ENCODE peak calls at places on chromosomes 13 and 19, in six cellular contexts. N, E, T, L, C and Z are unnamed samples.

GRCh38 chr13:113061796-113062425 is 43.7 kb upstream of the F7 start:
- DNase-seq in N (no peak), E (no peak), T (no peak), L (no peak), C (no peak), Z (no peak)

GRCh38 chr13:80297094-80297493 is 43.8 kb downstream of the SPRY2 start:
- DNase-seq in N (no peak), E (no peak), T (no peak), L (no peak), C (no peak), Z (no peak)

GRCh38 chr13:34867590-34867989 is 74.5 kb upstream of the NBEA start:
- DNase-seq in N (no peak), E (peak), T (peak), L (no peak), C (no peak), Z (no peak)

GRCh38 chr13:113155201-113155600 is 3.2 kb upstream of the PROZ start:
- DNase-seq in N (no peak), E (no peak), T (no peak), L (no peak), C (no peak), Z (no peak)

GRCh38 chr19:29397748-29398147 is 128.0 kb upstream of the VSTM2B start:
- DNase-seq in N (no peak), E (no peak), T (no peak), L (no peak), C (no peak), Z (no peak)

GRCh38 chr13:21909331-21909730 is 238.5 kb downstream of the FGF9 start:
- DNase-seq in N (no peak), E (no peak), T (peak), L (no peak), C (no peak), Z (no peak)

GRCh38 chr13:89061821-89062220 is 1390.7 kb downstream of the SLITRK5 start:
- DNase-seq in N (no peak), E (no peak), T (no peak), L (no peak), C (no peak), Z (no peak)

GRCh38 chr13:101978546-101979315 is 423.1 kb downstream of the FGF14 start:
- DNase-seq in N (no peak), E (no peak), T (no peak), L (no peak), C (no peak), Z (no peak)

GRCh38 chr13:62014299-62014698 is 598.6 kb upstream of the PCDH20 start:
- DNase-seq in N (peak), E (peak), T (peak), L (no peak), C (no peak), Z (no peak)

GRCh38 chr19:271856-272255 is 19.3 kb downstream of the PLPP2 start:
- DNase-seq in N (no peak), E (no peak), T (no peak), L (no peak), C (no peak), Z (peak)

GRCh38 chr13:110254151-110254679 is 52.7 kb downstream of the COL4A1 start:
- DNase-seq in N (no peak), E (no peak), T (no peak), L (no peak), C (no peak), Z (no peak)

GRCh38 chr13:111516712-111517640 is 196.5 kb downstream of the TEX29 start:
- DNase-seq in N (no peak), E (no peak), T (no peak), L (no peak), C (no peak), Z (no peak)

GRCh38 chr13:30615851-30616311 is 1.8 kb upstream of the USPL1 start:
- DNase-seq in N (no peak), E (peak), T (peak), L (no peak), C (no peak), Z (no peak)

GRCh38 chr19:41705393-41706174 is 2.8 kb upstream of the CEACAM5 start:
- DNase-seq in N (no peak), E (peak), T (peak), L (no peak), C (no peak), Z (peak)

GRCh38 chr19:49710372-49710951 is 19.5 kb downstream of the CPT1C start:
- DNase-seq in N (peak), E (peak), T (no peak), L (no peak), C (no peak), Z (no peak)

GRCh38 chr13:48533986-48534600 is 1.2 kb upstream of the RCBTB2 start:
- DNase-seq in N (no peak), E (no peak), T (no peak), L (no peak), C (no peak), Z (no peak)

GRCh38 chr13:24997367-24997967 is 98.5 kb upstream of the PABPC3 start:
- DNase-seq in N (no peak), E (peak), T (peak), L (no peak), C (no peak), Z (peak)

GRCh38 chr19:11016591-11016990 is 55.8 kb downstream of the SMARCA4 start:
- DNase-seq in N (no peak), E (no peak), T (no peak), L (no peak), C (no peak), Z (no peak)

GRCh38 chr13:39616087-39616694 is 13.2 kb upstream of the LHFPL6 start:
- DNase-seq in N (peak), E (peak), T (peak), L (no peak), C (peak), Z (peak)

GRCh38 chr13:59766236-59766635 is 397.5 kb downstream of the DIAPH3 start:
- DNase-seq in N (no peak), E (no peak), T (no peak), L (no peak), C (no peak), Z (no peak)

GRCh38 chr13:80989770-80990169 is 648.8 kb upstream of the SPRY2 start:
- DNase-seq in N (no peak), E (no peak), T (no peak), L (no peak), C (no peak), Z (no peak)

GRCh38 chr13:40178130-40178529 is 488.3 kb downstream of the FOXO1 start:
- DNase-seq in N (no peak), E (no peak), T (no peak), L (no peak), C (peak), Z (no peak)

GRCh38 chr13:93270769-93271753 is 44.5 kb downstream of the GPC6 start:
- DNase-seq in N (no peak), E (peak), T (no peak), L (no peak), C (no peak), Z (no peak)

GRCh38 chr13:65744761-65745160 is 1485.4 kb downstream of the PCDH9 start:
- DNase-seq in N (no peak), E (peak), T (no peak), L (no peak), C (no peak), Z (no peak)

GRCh38 chr19:47374876-47375693 is 26.0 kb downstream of the DHX34 start:
- DNase-seq in N (no peak), E (no peak), T (no peak), L (no peak), C (no peak), Z (no peak)

GRCh38 chr19:45027371-45027770 is 11.5 kb upstream of the CLASRP start:
- DNase-seq in N (no peak), E (no peak), T (no peak), L (no peak), C (no peak), Z (no peak)

GRCh38 chr19:55605637-55606470 is at the start of gene ZNF865:
- DNase-seq in N (peak), E (peak), T (peak), L (peak), C (peak), Z (peak)
- TF ChIP-seq CTCF in N (peak), E (peak), T (peak), L (no peak), C (peak), Z (peak)

GRCh38 chr13:29362849-29363604 is 232.5 kb downstream of the SLC7A1 start:
- DNase-seq in N (peak), E (peak), T (peak), L (no peak), C (no peak), Z (peak)

GRCh38 chr13:29359181-29359580 is 236.3 kb downstream of the SLC7A1 start:
- DNase-seq in N (no peak), E (no peak), T (no peak), L (no peak), C (no peak), Z (no peak)

DNA sequence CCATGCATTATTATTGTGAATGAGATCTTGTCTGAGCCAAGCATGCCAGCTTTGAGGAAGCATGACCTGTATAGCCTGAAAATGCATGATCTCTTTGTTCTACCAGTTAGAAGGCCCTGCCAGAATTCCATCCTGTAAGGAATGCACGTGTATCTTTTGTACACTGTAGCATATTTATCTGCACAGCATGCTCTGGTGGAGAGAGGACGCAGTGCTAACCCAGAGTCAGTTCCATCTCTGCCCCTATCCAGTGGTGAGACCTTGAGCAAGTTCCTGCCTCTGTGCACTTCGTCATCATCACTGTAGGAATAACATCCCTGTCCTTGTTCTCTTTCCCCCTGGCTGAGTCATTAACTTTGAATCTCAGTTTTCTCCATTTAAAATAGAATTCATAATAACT is 233.8 kb downstream of the SLC7A1 start:
- DNase-seq in N (no peak), E (no peak), T (no peak), L (no peak), C (no peak), Z (no peak)
- TF ChIP-seq CTCF in N (no peak), E (no peak), T (no peak), L (no peak), C (no peak), Z (no peak)

GRCh38 chr19:14089412-14089661 is 1.2 kb downstream of the SAMD1 start:
- DNase-seq in N (no peak), E (peak), T (no peak), L (no peak), C (no peak), Z (no peak)
- TF ChIP-seq CTCF in N (peak), E (peak), T (peak), L (no peak), C (no peak), Z (no peak)

DNA sequence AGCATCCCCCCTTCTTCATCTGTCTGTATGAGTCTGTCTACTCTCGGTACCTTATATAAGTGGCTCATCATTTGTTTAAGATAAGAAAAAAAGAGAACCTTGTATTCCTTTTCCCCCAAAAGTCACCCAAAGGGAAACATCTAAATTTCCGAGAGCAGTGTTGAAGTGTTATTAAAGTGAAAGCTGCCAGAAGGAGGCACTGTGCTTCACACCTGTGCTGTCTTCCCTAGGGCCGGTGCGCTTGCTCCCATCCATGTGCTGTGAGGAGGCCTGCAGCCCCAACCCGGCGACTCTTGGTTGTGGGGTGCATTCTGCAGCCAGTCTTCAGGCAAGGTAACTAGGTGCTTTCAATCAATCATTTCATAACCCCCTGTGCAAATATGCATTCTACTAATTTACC is 97.5 kb downstream of the TNFRSF19 start:
- DNase-seq in N (no peak), E (no peak), T (no peak), L (no peak), C (no peak), Z (no peak)
- TF ChIP-seq CTCF in N (peak), E (no peak), T (no peak), L (no peak), C (no peak), Z (no peak)

GRCh38 chr13:29591310-29591709 is 4.2 kb downstream of the SLC7A1 start:
- DNase-seq in N (no peak), E (no peak), T (no peak), L (no peak), C (no peak), Z (no peak)

GRCh38 chr13:29593605-29594297 is 1.7 kb downstream of the SLC7A1 start:
- DNase-seq in N (no peak), E (no peak), T (no peak), L (no peak), C (no peak), Z (no peak)

GRCh38 chr13:29589234-29589633 is 6.3 kb downstream of the SLC7A1 start:
- DNase-seq in N (no peak), E (no peak), T (no peak), L (no peak), C (no peak), Z (no peak)

GRCh38 chr13:29587645-29588044 is 7.8 kb downstream of the SLC7A1 start:
- DNase-seq in N (no peak), E (no peak), T (peak), L (no peak), C (no peak), Z (no peak)

DNA sequence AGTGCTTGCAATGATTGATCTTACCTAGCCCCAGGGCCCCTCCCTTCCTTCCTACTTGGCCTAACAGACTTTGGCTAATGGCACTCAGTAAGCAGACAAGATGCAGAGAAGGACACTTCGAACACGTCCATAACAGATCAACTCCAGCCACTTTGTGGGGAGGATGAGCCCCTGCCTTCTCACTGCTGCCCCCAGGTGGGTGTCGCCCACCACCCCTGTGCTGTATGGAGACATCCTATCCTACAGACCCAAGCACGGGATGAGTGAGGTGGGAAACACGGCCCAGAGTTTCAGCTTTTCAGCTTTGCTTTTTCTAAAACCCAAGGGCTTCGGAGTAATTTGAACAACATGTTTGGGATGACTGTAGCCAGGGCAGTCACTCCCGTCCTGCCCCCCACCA is 5.5 kb downstream of the SLC7A1 start:
- DNase-seq in N (no peak), E (no peak), T (no peak), L (no peak), C (no peak), Z (no peak)
- TF ChIP-seq CTCF in N (no peak), E (peak), T (no peak), L (no peak), C (no peak), Z (no peak)

GRCh38 chr13:71674776-71675352 is 192.1 kb downstream of the DACH1 start:
- DNase-seq in N (no peak), E (no peak), T (no peak), L (no peak), C (no peak), Z (no peak)
- TF ChIP-seq CTCF in N (peak), E (no peak), T (no peak), L (no peak), C (no peak), Z (no peak)

GRCh38 chr19:2952953-2953481 is 8.2 kb upstream of the ZNF77 start:
- DNase-seq in N (no peak), E (no peak), T (peak), L (no peak), C (no peak), Z (no peak)
- TF ChIP-seq CTCF in N (no peak), E (no peak), T (no peak), L (no peak), C (no peak), Z (no peak)